ENCODE peak calls at places on chromosomes 6 and 20, in seven cellular contexts. D is aorta; P is CD4-positive, alpha-beta memory T cell; M is pancreas; B is esophagus squamous epithelium; Y is effector memory CD4-positive, alpha-beta T cell; T is A673. S is an unnamed sample. For H3K36me3, the result is how much of the 10 kb centered on the place peaks cover.

GRCh38 chr6:37554480-37554819 is 54.8 kb upstream of the CCDC167 start:
- DNase-seq in D (no peak), Y (no peak), M (no peak), P (no peak), T (no peak), B (no peak), S (no peak)

GRCh38 chr20:37243076-37243936 is 18.3 kb downstream of the GHRH start:
- DNase-seq in B (no peak), D (no peak), M (no peak), Y (no peak), T (no peak), P (no peak), S (peak)

GRCh38 chr6:33944686-33945411 is 141.0 kb upstream of the MLN start:
- DNase-seq in B (no peak), M (no peak), T (no peak), P (no peak), D (peak), Y (no peak), S (no peak)

GRCh38 chr6:35810831-35811698 is 5.9 kb downstream of the LHFPL5 start:
- DNase-seq in M (no peak), B (no peak), Y (no peak), D (no peak), P (no peak), T (peak), S (peak)

GRCh38 chr6:13398081-13398406 is 69.7 kb upstream of the TBC1D7 start:
- DNase-seq in D (no peak), T (no peak), B (no peak), M (no peak), Y (no peak), P (no peak), S (peak)

GRCh38 chr6:29424168-29424567 is 9.4 kb downstream of the OR12D1 start:
- DNase-seq in D (no peak), M (no peak), P (no peak), T (no peak), Y (no peak), B (no peak), S (no peak)

GRCh38 chr6:33072508-33073100 is 845 bp downstream of the HLA-DPA1 start:
- DNase-seq in M (no peak), T (no peak), D (no peak), P (no peak), B (no peak), Y (no peak), S (no peak)

GRCh38 chr6:53730767-53731166 is 64.0 kb upstream of the LRRC1 start:
- DNase-seq in B (no peak), T (no peak), Y (no peak), P (no peak), M (no peak), D (no peak), S (no peak)

GRCh38 chr20:37417146-37417856 is 71.4 kb downstream of the SRC start:
- DNase-seq in P (no peak), M (no peak), T (no peak), Y (no peak), D (no peak), B (no peak), S (no peak)

GRCh38 chr20:23362392-23363256 is 642 bp downstream of the GZF1 start:
- DNase-seq in P (peak), Y (no peak), B (no peak), D (peak), T (peak), M (peak), S (no peak)

GRCh38 chr20:57918546-57918945 is 208.7 kb upstream of the PMEPA1 start:
- DNase-seq in T (no peak), M (no peak), B (no peak), Y (no peak), P (no peak), D (no peak), S (no peak)

GRCh38 chr20:36084897-36085617 is 69.5 kb upstream of the EPB41L1 start:
- DNase-seq in B (no peak), Y (no peak), P (no peak), T (no peak), D (no peak), M (no peak), S (peak)

GRCh38 chr6:85644374-85644762 is 1.7 kb upstream of the SYNCRIP start:
- DNase-seq in B (no peak), T (no peak), M (no peak), P (no peak), Y (no peak), D (no peak), S (no peak)

GRCh38 chr6:91438570-91438969 is 851.7 kb upstream of the MAP3K7 start:
- DNase-seq in D (no peak), P (no peak), T (no peak), B (no peak), Y (no peak), M (no peak), S (no peak)

GRCh38 chr6:73236147-73236750 is 11.0 kb upstream of the KHDC1L start:
- DNase-seq in T (peak), B (no peak), M (no peak), Y (no peak), D (no peak), P (no peak), S (peak)

GRCh38 chr6:11011787-11012234 is 32.3 kb downstream of the ELOVL2 start:
- DNase-seq in B (no peak), D (no peak), Y (no peak), P (no peak), M (peak), T (no peak), S (peak)

GRCh38 chr20:44153636-44154043 is 33.3 kb downstream of the JPH2 start:
- DNase-seq in P (peak), Y (peak), D (peak), B (no peak), M (no peak), T (no peak), S (no peak)

GRCh38 chr6:85574932-85575598 is 18.6 kb downstream of the SNX14 start:
- DNase-seq in D (no peak), P (no peak), Y (no peak), B (no peak), M (no peak), T (no peak), S (peak)

GRCh38 chr6:150631283-150631981 is 31.7 kb downstream of the PLEKHG1 start:
- DNase-seq in D (no peak), P (no peak), Y (no peak), B (no peak), M (no peak), T (no peak), S (no peak)

GRCh38 chr6:122416825-122417224 is 17.4 kb downstream of the HSF2 start:
- DNase-seq in T (no peak), Y (no peak), B (no peak), M (no peak), D (no peak), P (no peak), S (no peak)

GRCh38 chr6:15994814-15995459 is 133.9 kb upstream of the MYLIP start:
- DNase-seq in P (no peak), D (no peak), M (no peak), B (no peak), T (no peak), Y (no peak), S (no peak)

GRCh38 chr6:24504642-24505586 is 10.1 kb downstream of the ALDH5A1 start:
- DNase-seq in Y (no peak), P (no peak), T (no peak), B (no peak), D (no peak), M (no peak), S (peak)

GRCh38 chr6:116376149-116376548 is 5.4 kb downstream of the DSE start:
- DNase-seq in M (no peak), Y (no peak), P (no peak), T (no peak), D (no peak), B (no peak), S (peak)
- H3K4me3 ChIP-seq in M (no peak), Y (no peak), P (no peak), T (no peak), D (no peak), B (no peak), S (no peak)

DNA sequence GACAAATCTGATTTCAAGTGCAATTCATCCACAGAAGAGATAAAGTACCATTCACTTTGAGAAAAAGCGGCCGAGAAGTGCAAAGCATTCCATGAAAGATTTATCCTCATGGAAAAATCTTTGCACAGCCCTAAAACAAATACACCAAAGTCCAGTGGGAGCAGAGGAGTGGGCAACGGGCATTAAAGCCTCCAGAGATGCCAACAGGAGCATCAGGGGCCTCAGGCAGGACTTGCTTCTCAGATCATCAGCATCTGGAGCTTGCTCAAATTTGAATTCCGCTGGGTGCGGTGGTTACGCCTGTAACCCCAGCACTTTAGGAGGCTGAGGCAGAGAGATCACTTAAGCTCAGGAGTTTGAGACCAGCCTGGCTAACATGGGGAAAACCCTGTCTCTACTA is 110.7 kb upstream of the NFATC2 start:
- DNase-seq in M (no peak), P (no peak), Y (no peak), T (no peak), D (no peak), B (no peak), S (no peak)
- H3K36me3 ChIP-seq in M (under half), P (under half), Y (under half), T (under half), D (under half), B (under half), S (under half)

GRCh38 chr6:164927288-164928040 is 381.9 kb downstream of the C6orf118 start:
- DNase-seq in P (no peak), D (peak), T (peak), Y (no peak), B (no peak), M (peak), S (peak)
- H3K4me3 ChIP-seq in P (no peak), D (no peak), T (no peak), Y (no peak), B (no peak), M (no peak), S (no peak)

GRCh38 chr6:70436320-70436719 is 23.0 kb downstream of the FAM135A start:
- DNase-seq in Y (no peak), M (no peak), P (no peak), D (no peak), T (no peak), B (no peak), S (no peak)
- H3K36me3 ChIP-seq in Y (under half), M (under half), P (under half), D (under half), T (under half), B (under half), S (under half)

GRCh38 chr6:113185299-113185698 is 671.8 kb upstream of the MARCKS start:
- DNase-seq in D (no peak), P (no peak), Y (no peak), B (no peak), M (no peak), T (no peak), S (no peak)
- H3K4me3 ChIP-seq in D (no peak), P (no peak), Y (no peak), B (no peak), M (no peak), T (no peak), S (no peak)

GRCh38 chr6:56570434-56571359 is 72.0 kb downstream of the DST start:
- DNase-seq in B (no peak), T (peak), M (no peak), P (no peak), D (no peak), Y (no peak), S (peak)
- H3K36me3 ChIP-seq in B (under half), T (under half), M (under half), P (under half), D (under half), Y (under half), S (under half)

GRCh38 chr6:132513821-132514545 is 1.1 kb upstream of the STX7 start:
- DNase-seq in P (no peak), D (no peak), B (no peak), Y (no peak), T (no peak), M (no peak), S (peak)
- H3K4me3 ChIP-seq in P (no peak), D (no peak), B (peak), Y (peak), T (peak), M (no peak), S (no peak)

S was measured in bronchial epithelial cell.